ENCODE peak calls at places on chromosomes 11 and 22, in five cellular contexts. H is adipocyte, Y is H9, Q is body of pancreas, U is H1. N is an unnamed sample.

GRCh38 chr11:22976146-22976545 is 115.9 kb upstream of the CCDC179 start:
- DNase-seq in H (peak; percentile 91), Y (no peak), Q (peak; percentile 83), U (no peak), N (no peak)

GRCh38 chr11:130585545-130585944 is 137.1 kb downstream of the ADAMTS15 start:
- DNase-seq in H (peak; percentile 40), Y (no peak), Q (no peak), U (no peak), N (no peak)

GRCh38 chr11:65869643-65870306 is 2.8 kb downstream of the EFEMP2 start:
- DNase-seq in H (no peak), Y (no peak), Q (no peak), U (no peak), N (no peak)

GRCh38 chr11:26820739-26821138 is 98.9 kb upstream of the SLC5A12 start:
- DNase-seq in H (peak; percentile 97), Y (no peak), Q (no peak), U (no peak), N (no peak)

GRCh38 chr22:49500942-49501395 is 326.7 kb downstream of the BRD1 start:
- DNase-seq in H (no peak), Y (no peak), Q (no peak), U (no peak), N (no peak)

GRCh38 chr11:117606211-117606610 is 190.8 kb downstream of the DSCAML1 start:
- DNase-seq in H (no peak), Y (no peak), Q (no peak), U (no peak), N (no peak)

GRCh38 chr11:31801298-31801702 is 9.8 kb downstream of the PAX6 start:
- DNase-seq in H (no peak), Y (no peak), Q (no peak), U (peak; percentile 49), N (no peak)

GRCh38 chr11:107078375-107078774 is 60.1 kb upstream of the GUCY1A2 start:
- DNase-seq in H (peak; percentile 9), Y (no peak), Q (no peak), U (no peak), N (no peak)

GRCh38 chr11:30128269-30128932 is 102.4 kb upstream of the FSHB start:
- DNase-seq in H (peak; percentile 74), Y (no peak), Q (peak; percentile 25), U (no peak), N (no peak)

GRCh38 chr22:47111626-47112373 is 349.4 kb downstream of the TBC1D22A start:
- DNase-seq in H (no peak), Y (peak; percentile 18), Q (no peak), U (no peak), N (no peak)

GRCh38 chr11:61695917-61696316 is 15.7 kb downstream of the DAGLA start:
- DNase-seq in H (peak; percentile 78), Y (no peak), Q (peak; percentile 89), U (peak; percentile 63), N (no peak)

GRCh38 chr22:30903876-30904460 is 64.6 kb downstream of the MORC2 start:
- DNase-seq in H (no peak), Y (no peak), Q (no peak), U (peak; percentile 26), N (no peak)

GRCh38 chr11:83456075-83456474 is 169.9 kb upstream of the CCDC90B start:
- DNase-seq in H (no peak), Y (peak; percentile 64), Q (peak; percentile 21), U (peak; percentile 68), N (no peak)

GRCh38 chr11:117520966-117521365 is 193.3 kb downstream of the CEP164 start:
- DNase-seq in H (no peak), Y (no peak), Q (no peak), U (no peak), N (no peak)

GRCh38 chr11:42034821-42035220 is 575.4 kb upstream of the LRRC4C start:
- DNase-seq in H (no peak), Y (no peak), Q (no peak), U (no peak), N (no peak)

GRCh38 chr22:38697055-38697980 is 3.4 kb downstream of the JOSD1 start:
- DNase-seq in H (peak; percentile 37), Y (no peak), Q (peak; percentile 46), U (no peak), N (peak; percentile 78)

GRCh38 chr11:119126675-119127268 is 5.4 kb downstream of the HINFP start:
- DNase-seq in H (no peak), Y (no peak), Q (peak; percentile 40), U (no peak), N (no peak)

GRCh38 chr11:75924966-75925784 is 110.2 kb downstream of the UVRAG start:
- DNase-seq in H (peak; percentile 59), Y (no peak), Q (no peak), U (no peak), N (no peak)

GRCh38 chr11:67301313-67301921 is 1.9 kb upstream of the SSH3 start:
- DNase-seq in H (no peak), Y (no peak), Q (no peak), U (no peak), N (no peak)

GRCh38 chr22:32202539-32203180 is 2.2 kb downstream of the RFPL2 start:
- DNase-seq in H (peak; percentile 52), Y (peak; percentile 73), Q (peak; percentile 65), U (peak; percentile 59), N (peak; percentile 80)

GRCh38 chr11:128764617-128765095 is 70.8 kb downstream of the FLI1 start:
- DNase-seq in H (no peak), Y (no peak), Q (peak; percentile 82), U (no peak), N (no peak)

GRCh38 chr22:35315855-35316745 is 16.4 kb downstream of the TOM1 start:
- DNase-seq in H (no peak), Y (no peak), Q (no peak), U (no peak), N (peak; percentile 26)

GRCh38 chr22:28910575-28911278 is 27.4 kb downstream of the ZNRF3 start:
- DNase-seq in H (no peak), Y (no peak), Q (no peak), U (no peak), N (no peak)

GRCh38 chr11:131624526-131624925 is 254.1 kb downstream of the NTM start:
- DNase-seq in H (no peak), Y (no peak), Q (no peak), U (no peak), N (no peak)

GRCh38 chr11:62546937-62547625 is 475 bp upstream of the AHNAK start:
- DNase-seq in H (peak; percentile 74), Y (no peak), Q (no peak), U (peak; percentile 67), N (peak; percentile 57)

GRCh38 chr22:50308597-50308935 is 1.1 kb upstream of the PLXNB2 start:
- DNase-seq in H (peak; percentile 46), Y (peak; percentile 71), Q (peak; percentile 82), U (no peak), N (no peak)

GRCh38 chr11:131109256-131109655 is 193.0 kb upstream of the SNX19 start:
- DNase-seq in H (peak; percentile 40), Y (no peak), Q (no peak), U (no peak), N (no peak)

GRCh38 chr11:110711776-110712642 is at the start of gene ARHGAP20:
- DNase-seq in H (peak; percentile 89), Y (peak; percentile 81), Q (peak; percentile 52), U (peak; percentile 80), N (peak; percentile 56)

GRCh38 chr11:92765965-92766371 is 203.5 kb upstream of the MTNR1B start:
- DNase-seq in H (no peak), Y (peak; percentile 57), Q (peak; percentile 6), U (peak; percentile 66), N (no peak)

GRCh38 chr22:43169310-43170130 is 17.4 kb downstream of the TTLL12 start:
- DNase-seq in H (no peak), Y (no peak), Q (no peak), U (no peak), N (no peak)

GRCh38 chr11:87600938-87601337 is 563.2 kb downstream of the TMEM135 start:
- DNase-seq in H (no peak), Y (no peak), Q (no peak), U (no peak), N (no peak)

GRCh38 chr11:77121096-77121640 is 6.9 kb upstream of the MYO7A start:
- DNase-seq in H (no peak), Y (no peak), Q (no peak), U (no peak), N (no peak)
- H3K4me1 ChIP-seq in H (no peaks in the 10 kb centered on the region), Y (no peaks in the 10 kb centered on the region), Q (no peaks in the 10 kb centered on the region), U (no peaks in the 10 kb centered on the region), N (no peaks in the 10 kb centered on the region)

GRCh38 chr11:124081496-124081895 is 33.8 kb upstream of the VWA5A start:
- DNase-seq in H (peak; percentile 13), Y (no peak), Q (no peak), U (no peak), N (no peak)
- H3K4me1 ChIP-seq in H (no peaks in the 10 kb centered on the region), Y (no peaks in the 10 kb centered on the region), Q (no peaks in the 10 kb centered on the region), U (no peaks in the 10 kb centered on the region), N (no peaks in the 10 kb centered on the region)

GRCh38 chr22:19277785-19278184 is 13.7 kb downstream of the CLTCL1 start:
- DNase-seq in H (no peak), Y (no peak), Q (no peak), U (no peak), N (no peak)
- H3K4me1 ChIP-seq in H (no peaks in the 10 kb centered on the region), Y (no peaks in the 10 kb centered on the region), Q (no peaks in the 10 kb centered on the region), U (no peaks in the 10 kb centered on the region), N (no peaks in the 10 kb centered on the region)

GRCh38 chr11:125315088-125315740 is 150.7 kb downstream of the PKNOX2 start:
- DNase-seq in H (peak; percentile 24), Y (no peak), Q (peak; percentile 56), U (no peak), N (peak; percentile 31)

GRCh38 chr11:125312391-125312790 is 147.8 kb downstream of the PKNOX2 start:
- DNase-seq in H (no peak), Y (no peak), Q (no peak), U (no peak), N (no peak)

GRCh38 chr11:125313271-125314222 is 149.0 kb downstream of the PKNOX2 start:
- DNase-seq in H (no peak), Y (no peak), Q (no peak), U (no peak), N (no peak)

GRCh38 chr11:125314264-125315087 is 149.9 kb downstream of the PKNOX2 start:
- DNase-seq in H (no peak), Y (no peak), Q (no peak), U (no peak), N (no peak)

GRCh38 chr11:125312812-125313211 is 148.3 kb downstream of the PKNOX2 start:
- DNase-seq in H (no peak), Y (no peak), Q (no peak), U (no peak), N (no peak)
- H3K4me1 ChIP-seq in H (no peaks in the 10 kb centered on the region), Y (peaks cover 3% of the 10 kb centered on the region), Q (peaks cover 14% of the 10 kb centered on the region), U (peaks cover 4% of the 10 kb centered on the region), N (no peaks in the 10 kb centered on the region)

GRCh38 chr22:20019661-20020532 is 1.0 kb upstream of the TANGO2 start:
- DNase-seq in H (no peak), Y (no peak), Q (no peak), U (no peak), N (no peak)

GRCh38 chr22:20021196-20022181 is 579 bp downstream of the TANGO2 start:
- DNase-seq in H (peak; percentile 59), Y (no peak), Q (peak; percentile 79), U (peak; percentile 54), N (no peak)

GRCh38 chr22:20022231-20023069 is 1.5 kb downstream of the TANGO2 start:
- DNase-seq in H (no peak), Y (no peak), Q (no peak), U (no peak), N (no peak)

GRCh38 chr22:20023214-20023613 is 2.3 kb downstream of the TANGO2 start:
- DNase-seq in H (no peak), Y (no peak), Q (no peak), U (no peak), N (no peak)

GRCh38 chr22:20020533-20021195 is at the start of gene TANGO2:
- DNase-seq in H (peak; percentile 97), Y (peak; percentile 90), Q (peak; percentile 94), U (peak; percentile 97), N (peak; percentile 97)
- H3K4me1 ChIP-seq in H (peaks cover 17% of the 10 kb centered on the region), Y (no peaks in the 10 kb centered on the region), Q (peaks cover 40% of the 10 kb centered on the region), U (peaks cover 11% of the 10 kb centered on the region), N (peaks cover 15% of the 10 kb centered on the region)

N was measured in Caco-2.